ENCODE peak calls at places on chromosomes 5 and 9, in eight cellular contexts. One of them, this sample, is unnamed.

GRCh38 chr9:133943781-133944745 is 48.1 kb downstream of the VAV2 start:
- DNase-seq in psoas muscle: peak; percentile 41
- DNase-seq in heart left ventricle: peak; percentile 38
- DNase-seq in lower lobe of right lung: peak; percentile 36
- DNase-seq in uterus: no peak
- DNase-seq in fibroblast of lung: peak; percentile 80
- DNase-seq in right cardiac atrium: peak; percentile 51
- DNase-seq in IMR-90: peak; percentile 26
- DNase-seq in this sample: no peak

GRCh38 chr5:147661576-147661975 is 121.0 kb downstream of the JAKMIP2 start:
- DNase-seq in uterus: no peak
- DNase-seq in heart left ventricle: no peak
- DNase-seq in psoas muscle: no peak
- DNase-seq in lower lobe of right lung: no peak
- DNase-seq in fibroblast of lung: peak; percentile 47
- DNase-seq in IMR-90: no peak
- DNase-seq in right cardiac atrium: no peak
- DNase-seq in this sample: no peak

GRCh38 chr5:133869675-133869978 is 98.8 kb downstream of the C5orf15 start:
- DNase-seq in psoas muscle: peak; percentile 87
- DNase-seq in IMR-90: no peak
- DNase-seq in lower lobe of right lung: no peak
- DNase-seq in right cardiac atrium: peak; percentile 78
- DNase-seq in heart left ventricle: no peak
- DNase-seq in fibroblast of lung: no peak
- DNase-seq in uterus: no peak
- DNase-seq in this sample: no peak

GRCh38 chr9:2726620-2727335 is 9.5 kb downstream of the KCNV2 start:
- DNase-seq in uterus: no peak
- DNase-seq in fibroblast of lung: peak; percentile 50
- DNase-seq in psoas muscle: no peak
- DNase-seq in heart left ventricle: no peak
- DNase-seq in lower lobe of right lung: no peak
- DNase-seq in IMR-90: peak; percentile 45
- DNase-seq in right cardiac atrium: no peak
- DNase-seq in this sample: no peak

GRCh38 chr9:136244116-136244775 is 1.4 kb downstream of the QSOX2 start:
- DNase-seq in right cardiac atrium: no peak
- DNase-seq in lower lobe of right lung: no peak
- DNase-seq in IMR-90: no peak
- DNase-seq in heart left ventricle: no peak
- DNase-seq in psoas muscle: no peak
- DNase-seq in fibroblast of lung: peak; percentile 27
- DNase-seq in uterus: no peak
- DNase-seq in this sample: no peak

GRCh38 chr5:41708604-41708940 is 161.7 kb downstream of the OXCT1 start:
- DNase-seq in right cardiac atrium: no peak
- DNase-seq in lower lobe of right lung: no peak
- DNase-seq in uterus: no peak
- DNase-seq in psoas muscle: no peak
- DNase-seq in heart left ventricle: no peak
- DNase-seq in IMR-90: no peak
- DNase-seq in fibroblast of lung: no peak
- DNase-seq in this sample: no peak

GRCh38 chr9:4686112-4686511 is 6.7 kb downstream of the CDC37L1 start:
- DNase-seq in lower lobe of right lung: no peak
- DNase-seq in fibroblast of lung: peak; percentile 53
- DNase-seq in heart left ventricle: no peak
- DNase-seq in uterus: no peak
- DNase-seq in right cardiac atrium: no peak
- DNase-seq in psoas muscle: no peak
- DNase-seq in IMR-90: peak; percentile 74
- DNase-seq in this sample: no peak

GRCh38 chr9:133786936-133787748 is 49.0 kb upstream of the SARDH start:
- DNase-seq in right cardiac atrium: peak; percentile 52
- DNase-seq in fibroblast of lung: no peak
- DNase-seq in IMR-90: no peak
- DNase-seq in lower lobe of right lung: no peak
- DNase-seq in heart left ventricle: peak; percentile 35
- DNase-seq in psoas muscle: peak; percentile 36
- DNase-seq in uterus: no peak
- DNase-seq in this sample: no peak

GRCh38 chr5:154285661-154286408 is 95.3 kb downstream of the GALNT10 start:
- DNase-seq in right cardiac atrium: no peak
- DNase-seq in lower lobe of right lung: no peak
- DNase-seq in uterus: no peak
- DNase-seq in fibroblast of lung: peak; percentile 94
- DNase-seq in psoas muscle: no peak
- DNase-seq in heart left ventricle: no peak
- DNase-seq in IMR-90: peak; percentile 81
- DNase-seq in this sample: no peak

GRCh38 chr9:87475463-87475862 is 22.2 kb upstream of the DAPK1 start:
- DNase-seq in psoas muscle: no peak
- DNase-seq in fibroblast of lung: no peak
- DNase-seq in IMR-90: no peak
- DNase-seq in uterus: no peak
- DNase-seq in heart left ventricle: no peak
- DNase-seq in right cardiac atrium: no peak
- DNase-seq in lower lobe of right lung: no peak
- DNase-seq in this sample: no peak

GRCh38 chr5:52469420-52469819 is 318.3 kb upstream of the ITGA1 start:
- DNase-seq in uterus: no peak
- DNase-seq in fibroblast of lung: no peak
- DNase-seq in lower lobe of right lung: no peak
- DNase-seq in right cardiac atrium: no peak
- DNase-seq in psoas muscle: no peak
- DNase-seq in heart left ventricle: no peak
- DNase-seq in IMR-90: no peak
- DNase-seq in this sample: no peak

GRCh38 chr5:160363661-160364060 is 6.8 kb downstream of the C1QTNF2 start:
- DNase-seq in right cardiac atrium: peak; percentile 28
- DNase-seq in heart left ventricle: no peak
- DNase-seq in lower lobe of right lung: no peak
- DNase-seq in psoas muscle: no peak
- DNase-seq in uterus: no peak
- DNase-seq in IMR-90: no peak
- DNase-seq in fibroblast of lung: no peak
- DNase-seq in this sample: no peak

GRCh38 chr9:35905912-35906679 is at the start of gene HRCT1:
- DNase-seq in IMR-90: peak; percentile 94
- DNase-seq in right cardiac atrium: peak; percentile 96
- DNase-seq in psoas muscle: peak; percentile 94
- DNase-seq in lower lobe of right lung: peak; percentile 94
- DNase-seq in heart left ventricle: peak; percentile 95
- DNase-seq in uterus: peak; percentile 90
- DNase-seq in fibroblast of lung: peak; percentile 97
- DNase-seq in this sample: peak; percentile 95

GRCh38 chr9:132882616-132883015 is 3.9 kb downstream of the SPACA9 start:
- DNase-seq in uterus: no peak
- DNase-seq in heart left ventricle: no peak
- DNase-seq in IMR-90: no peak
- DNase-seq in fibroblast of lung: no peak
- DNase-seq in psoas muscle: no peak
- DNase-seq in lower lobe of right lung: no peak
- DNase-seq in right cardiac atrium: no peak
- DNase-seq in this sample: no peak

GRCh38 chr9:98402272-98402840 is 146.9 kb upstream of the TBC1D2 start:
- DNase-seq in lower lobe of right lung: no peak
- DNase-seq in heart left ventricle: no peak
- DNase-seq in fibroblast of lung: no peak
- DNase-seq in uterus: no peak
- DNase-seq in right cardiac atrium: no peak
- DNase-seq in IMR-90: no peak
- DNase-seq in psoas muscle: no peak
- DNase-seq in this sample: no peak

GRCh38 chr5:159337291-159337974 is 7.1 kb upstream of the IL12B start:
- DNase-seq in lower lobe of right lung: no peak
- DNase-seq in psoas muscle: no peak
- DNase-seq in right cardiac atrium: no peak
- DNase-seq in heart left ventricle: no peak
- DNase-seq in IMR-90: peak; percentile 73
- DNase-seq in uterus: no peak
- DNase-seq in fibroblast of lung: peak; percentile 91
- DNase-seq in this sample: no peak

GRCh38 chr9:137689745-137690529 is 71.1 kb downstream of the EHMT1 start:
- DNase-seq in psoas muscle: no peak
- DNase-seq in IMR-90: peak; percentile 76
- DNase-seq in right cardiac atrium: no peak
- DNase-seq in lower lobe of right lung: no peak
- DNase-seq in fibroblast of lung: no peak
- DNase-seq in uterus: peak; percentile 53
- DNase-seq in heart left ventricle: no peak
- DNase-seq in this sample: no peak

GRCh38 chr5:6545036-6545693 is 87.7 kb downstream of the NSUN2 start:
- DNase-seq in uterus: no peak
- DNase-seq in psoas muscle: no peak
- DNase-seq in right cardiac atrium: no peak
- DNase-seq in IMR-90: no peak
- DNase-seq in lower lobe of right lung: no peak
- DNase-seq in heart left ventricle: no peak
- DNase-seq in fibroblast of lung: no peak
- DNase-seq in this sample: no peak

GRCh38 chr5:82274343-82275266 is 3.5 kb downstream of the RPS23 start:
- DNase-seq in right cardiac atrium: peak; percentile 65
- DNase-seq in lower lobe of right lung: no peak
- DNase-seq in uterus: no peak
- DNase-seq in psoas muscle: no peak
- DNase-seq in IMR-90: no peak
- DNase-seq in fibroblast of lung: no peak
- DNase-seq in heart left ventricle: peak; percentile 47
- DNase-seq in this sample: peak; percentile 24

GRCh38 chr5:75831561-75831960 is 114.3 kb upstream of the POC5 start:
- DNase-seq in IMR-90: no peak
- DNase-seq in heart left ventricle: no peak
- DNase-seq in uterus: no peak
- DNase-seq in right cardiac atrium: no peak
- DNase-seq in fibroblast of lung: no peak
- DNase-seq in psoas muscle: no peak
- DNase-seq in lower lobe of right lung: no peak
- DNase-seq in this sample: no peak

GRCh38 chr9:78000221-78000620 is 31.4 kb downstream of the GNAQ start:
- DNase-seq in uterus: no peak
- DNase-seq in right cardiac atrium: no peak
- DNase-seq in fibroblast of lung: no peak
- DNase-seq in lower lobe of right lung: no peak
- DNase-seq in psoas muscle: no peak
- DNase-seq in IMR-90: no peak
- DNase-seq in heart left ventricle: no peak
- DNase-seq in this sample: no peak

GRCh38 chr5:172441262-172441751 is 13.0 kb downstream of the SH3PXD2B start:
- DNase-seq in lower lobe of right lung: no peak
- DNase-seq in psoas muscle: peak; percentile 74
- DNase-seq in uterus: peak; percentile 56
- DNase-seq in fibroblast of lung: no peak
- DNase-seq in heart left ventricle: no peak
- DNase-seq in IMR-90: no peak
- DNase-seq in right cardiac atrium: peak; percentile 88
- DNase-seq in this sample: no peak
- H3K4me1 ChIP-seq in lower lobe of right lung: peaks cover 56% of the 10 kb centered on the region
- H3K4me1 ChIP-seq in psoas muscle: peaks cover 16% of the 10 kb centered on the region
- H3K4me1 ChIP-seq in uterus: peaks cover 24% of the 10 kb centered on the region
- H3K4me1 ChIP-seq in fibroblast of lung: peaks cover 12% of the 10 kb centered on the region
- H3K4me1 ChIP-seq in heart left ventricle: peaks cover 38% of the 10 kb centered on the region
- H3K4me1 ChIP-seq in IMR-90: peaks cover 34% of the 10 kb centered on the region
- H3K4me1 ChIP-seq in right cardiac atrium: peaks cover 20% of the 10 kb centered on the region
- H3K4me1 ChIP-seq in this sample: peaks cover 28% of the 10 kb centered on the region

DNA sequence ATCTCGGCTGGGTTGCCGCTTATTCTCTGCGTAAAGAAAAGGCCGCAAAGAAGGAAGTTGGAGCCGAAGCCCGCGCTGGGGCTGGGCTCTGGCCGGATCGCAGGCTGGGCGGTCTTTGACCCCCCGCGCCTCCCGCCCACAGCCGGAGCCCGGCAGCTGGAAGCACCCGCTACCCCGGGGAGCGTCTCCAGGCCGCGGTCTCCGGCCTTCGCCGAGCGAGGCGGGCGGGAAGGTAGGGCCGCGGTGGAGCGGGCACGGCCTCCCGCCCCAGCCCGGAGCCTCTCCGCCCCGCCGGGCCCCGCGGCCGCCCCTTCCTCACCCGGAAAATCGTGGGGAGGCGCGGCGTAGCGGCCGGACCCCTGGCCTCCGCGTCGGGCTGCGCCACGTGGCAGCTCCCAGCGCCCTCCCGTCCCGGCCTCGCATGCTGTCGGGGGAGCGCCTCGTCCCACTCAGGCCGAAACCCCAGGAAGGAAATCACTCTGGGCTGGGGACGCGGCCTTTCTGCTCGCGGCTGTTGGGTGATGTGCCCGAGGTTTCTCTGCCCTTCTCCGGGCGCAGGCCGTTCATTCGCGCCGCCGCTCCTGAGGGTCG is 11.9 kb downstream of the FOXD1 start:
- DNase-seq in psoas muscle: no peak
- DNase-seq in uterus: no peak
- DNase-seq in right cardiac atrium: peak; percentile 41
- DNase-seq in IMR-90: no peak
- DNase-seq in heart left ventricle: no peak
- DNase-seq in fibroblast of lung: no peak
- DNase-seq in lower lobe of right lung: no peak
- DNase-seq in this sample: no peak
- H3K4me3 ChIP-seq in psoas muscle: peak overlapping the region; percentile 47
- H3K4me3 ChIP-seq in uterus: no peak overlapping the region
- H3K4me3 ChIP-seq in right cardiac atrium: peak overlapping the region; percentile 7
- H3K4me3 ChIP-seq in IMR-90: peak overlapping the region; percentile 11
- H3K4me3 ChIP-seq in heart left ventricle: peak overlapping the region; percentile 10
- H3K4me3 ChIP-seq in fibroblast of lung: no peak overlapping the region
- H3K4me3 ChIP-seq in lower lobe of right lung: peak overlapping the region; percentile 21
- H3K4me3 ChIP-seq in this sample: no peak overlapping the region

GRCh38 chr5:173895766-173896165 is 7.6 kb downstream of the CPEB4 start:
- DNase-seq in IMR-90: no peak
- DNase-seq in right cardiac atrium: no peak
- DNase-seq in heart left ventricle: no peak
- DNase-seq in fibroblast of lung: no peak
- DNase-seq in psoas muscle: no peak
- DNase-seq in uterus: no peak
- DNase-seq in lower lobe of right lung: no peak
- DNase-seq in this sample: no peak
- H3K4me1 ChIP-seq in IMR-90: peaks cover 2% of the 10 kb centered on the region
- H3K4me1 ChIP-seq in right cardiac atrium: no peaks in the 10 kb centered on the region
- H3K4me1 ChIP-seq in heart left ventricle: peaks cover 26% of the 10 kb centered on the region
- H3K4me1 ChIP-seq in fibroblast of lung: no peaks in the 10 kb centered on the region
- H3K4me1 ChIP-seq in psoas muscle: peaks cover 23% of the 10 kb centered on the region
- H3K4me1 ChIP-seq in uterus: no peaks in the 10 kb centered on the region
- H3K4me1 ChIP-seq in lower lobe of right lung: peaks cover 67% of the 10 kb centered on the region
- H3K4me1 ChIP-seq in this sample: peaks cover 4% of the 10 kb centered on the region

GRCh38 chr9:131554088-131554864 is 9.0 kb downstream of the PRRT1B start:
- DNase-seq in fibroblast of lung: no peak
- DNase-seq in uterus: no peak
- DNase-seq in lower lobe of right lung: no peak
- DNase-seq in right cardiac atrium: no peak
- DNase-seq in psoas muscle: no peak
- DNase-seq in heart left ventricle: no peak
- DNase-seq in IMR-90: no peak
- DNase-seq in this sample: no peak
- H3K4me3 ChIP-seq in fibroblast of lung: no peak overlapping the region
- H3K4me3 ChIP-seq in uterus: no peak overlapping the region
- H3K4me3 ChIP-seq in lower lobe of right lung: no peak overlapping the region
- H3K4me3 ChIP-seq in right cardiac atrium: no peak overlapping the region
- H3K4me3 ChIP-seq in psoas muscle: no peak overlapping the region
- H3K4me3 ChIP-seq in heart left ventricle: no peak overlapping the region
- H3K4me3 ChIP-seq in IMR-90: no peak overlapping the region
- H3K4me3 ChIP-seq in this sample: no peak overlapping the region

This sample was measured in ovary.